ENCODE peak calls at places on chromosomes 7 and 10, in six cellular contexts. H is GM23338, M is stomach, F is Panc1, K is breast epithelium, S is spleen. N is an unnamed sample.
A peak's percentile ranks its signal among the peaks of the same experiment; 100 is the strongest.

GRCh38 chr10:79079490-79080355 is 11.0 kb downstream of the ZMIZ1 start:
- DNase-seq in H (no peak), M (no peak), F (no peak), K (no peak), S (no peak), N (peak; percentile 83)

GRCh38 chr10:69459101-69459805 is 8.0 kb downstream of the TSPAN15 start:
- DNase-seq in H (no peak), M (no peak), F (no peak), K (no peak), S (peak; percentile 34), N (no peak)

GRCh38 chr10:58358314-58358933 is 23.6 kb downstream of the UBE2D1 start:
- DNase-seq in H (no peak), M (no peak), F (no peak), K (no peak), S (no peak), N (no peak)

GRCh38 chr10:62037166-62037831 is 135.8 kb downstream of the ARID5B start:
- DNase-seq in H (no peak), M (no peak), F (no peak), K (peak; percentile 50), S (no peak), N (no peak)

GRCh38 chr10:95289003-95289920 is 1.5 kb downstream of the PDLIM1 start:
- DNase-seq in H (peak; percentile 82), M (no peak), F (no peak), K (no peak), S (no peak), N (no peak)

GRCh38 chr10:52213511-52213831 is 100.6 kb upstream of the DKK1 start:
- DNase-seq in H (peak; percentile 71), M (no peak), F (no peak), K (no peak), S (no peak), N (no peak)

GRCh38 chr10:60611291-60611747 is 167.0 kb upstream of the CDK1 start:
- DNase-seq in H (peak; percentile 39), M (no peak), F (peak; percentile 46), K (no peak), S (no peak), N (no peak)

GRCh38 chr7:149670288-149670687 is 103.1 kb downstream of the ZNF467 start:
- DNase-seq in H (no peak), M (peak; percentile 48), F (no peak), K (no peak), S (no peak), N (peak; percentile 87)

GRCh38 chr7:130092598-130092997 is 22.3 kb downstream of the KLHDC10 start:
- DNase-seq in H (no peak), M (no peak), F (no peak), K (no peak), S (no peak), N (no peak)

GRCh38 chr7:5673125-5673524 is 108.3 kb downstream of the RNF216 start:
- DNase-seq in H (no peak), M (no peak), F (no peak), K (no peak), S (no peak), N (no peak)

GRCh38 chr10:43227911-43228782 is 38.7 kb downstream of the RASGEF1A start:
- DNase-seq in H (no peak), M (no peak), F (no peak), K (no peak), S (peak; percentile 74), N (peak; percentile 51)

GRCh38 chr10:99913831-99914235 is 95.9 kb downstream of the DNMBP start:
- DNase-seq in H (peak; percentile 99), M (peak; percentile 63), F (no peak), K (no peak), S (no peak), N (no peak)

GRCh38 chr7:151866761-151867650 is 9.9 kb downstream of the PRKAG2 start:
- DNase-seq in H (no peak), M (no peak), F (no peak), K (no peak), S (peak; percentile 57), N (no peak)

GRCh38 chr7:1204460-1204859 is 28.2 kb upstream of the UNCX start:
- DNase-seq in H (no peak), M (no peak), F (no peak), K (no peak), S (no peak), N (no peak)

GRCh38 chr10:5944389-5945202 is 32.7 kb downstream of the IL15RA start:
- DNase-seq in H (no peak), M (peak; percentile 91), F (peak; percentile 53), K (peak; percentile 94), S (no peak), N (peak; percentile 97)

GRCh38 chr10:110460111-110460809 is 37.4 kb upstream of the DUSP5 start:
- DNase-seq in H (no peak), M (peak; percentile 37), F (no peak), K (peak; percentile 60), S (peak; percentile 81), N (no peak)

GRCh38 chr7:44288811-44289340 is 36.5 kb downstream of the CAMK2B start:
- DNase-seq in H (no peak), M (peak; percentile 22), F (no peak), K (no peak), S (peak; percentile 62), N (peak; percentile 49)

GRCh38 chr10:58409956-58410610 is 24.9 kb downstream of the TFAM start:
- DNase-seq in H (no peak), M (no peak), F (no peak), K (no peak), S (no peak), N (no peak)

GRCh38 chr10:94205370-94205930 is 157.3 kb downstream of the NOC3L start:
- DNase-seq in H (no peak), M (no peak), F (no peak), K (no peak), S (no peak), N (no peak)

GRCh38 chr10:110679633-110680472 is 35.7 kb downstream of the RBM20 start:
- DNase-seq in H (no peak), M (no peak), F (no peak), K (no peak), S (no peak), N (no peak)

GRCh38 chr7:21902240-21902639 is 43.5 kb downstream of the CDCA7L start:
- DNase-seq in H (no peak), M (no peak), F (no peak), K (no peak), S (no peak), N (no peak)

GRCh38 chr7:132379292-132379691 is 197.0 kb downstream of the PLXNA4 start:
- DNase-seq in H (no peak), M (no peak), F (no peak), K (no peak), S (no peak), N (no peak)

GRCh38 chr10:588246-589165 is 101.0 kb downstream of the DIP2C start:
- DNase-seq in H (no peak), M (no peak), F (no peak), K (no peak), S (no peak), N (no peak)

GRCh38 chr7:80630611-80631010 is 7.8 kb upstream of the CD36 start:
- DNase-seq in H (no peak), M (no peak), F (no peak), K (no peak), S (no peak), N (no peak)

GRCh38 chr10:12067336-12067735 is 1.4 kb upstream of the DHTKD1 start:
- DNase-seq in H (no peak), M (no peak), F (no peak), K (no peak), S (no peak), N (no peak)

GRCh38 chr10:12062754-12063482 is 5.8 kb upstream of the DHTKD1 start:
- DNase-seq in H (no peak), M (no peak), F (no peak), K (no peak), S (peak; percentile 19), N (no peak)

GRCh38 chr10:12073526-12073925 is 4.8 kb downstream of the DHTKD1 start:
- DNase-seq in H (no peak), M (no peak), F (no peak), K (no peak), S (no peak), N (no peak)

GRCh38 chr10:12063483-12063818 is 5.3 kb upstream of the DHTKD1 start:
- DNase-seq in H (no peak), M (no peak), F (no peak), K (no peak), S (no peak), N (no peak)

DNA sequence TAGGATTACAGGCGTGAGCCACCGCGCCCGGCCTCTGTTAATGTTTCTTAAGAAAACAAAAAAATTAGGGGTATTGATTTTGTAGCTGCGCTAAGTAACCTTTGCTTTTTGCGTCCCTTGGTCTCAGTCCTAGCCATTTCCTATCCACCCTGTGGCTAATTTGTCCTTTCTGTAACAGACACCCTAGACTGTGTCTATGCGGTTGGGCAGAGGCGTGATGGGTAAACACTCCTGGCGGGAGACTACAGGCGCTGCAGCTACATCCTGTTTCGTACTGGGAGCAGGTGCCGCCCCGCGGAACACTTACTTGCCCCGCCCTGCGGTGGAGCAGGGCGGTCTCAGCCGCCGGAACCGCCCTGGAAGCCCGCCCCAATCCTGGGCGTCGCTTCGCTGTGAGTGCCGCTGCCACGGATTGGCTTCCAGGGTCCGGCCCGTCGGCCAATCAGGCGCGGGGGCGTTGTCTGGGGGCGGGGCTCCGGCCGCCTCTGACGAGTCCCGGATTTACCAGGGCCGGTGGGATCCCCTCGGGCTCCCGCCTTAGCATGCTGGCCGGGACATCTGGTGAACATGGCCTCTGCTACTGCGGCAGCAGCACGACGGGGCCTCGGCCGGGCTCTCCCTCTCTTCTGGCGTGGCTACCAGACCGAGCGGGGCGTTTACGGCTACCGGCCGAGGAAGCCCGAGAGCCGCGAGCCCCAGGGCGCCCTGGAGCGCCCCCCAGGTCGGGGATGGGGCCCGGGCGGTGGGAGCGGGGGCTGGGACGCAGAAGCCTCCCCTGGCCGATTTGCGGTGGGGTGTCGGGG is at the start of gene DHTKD1:
- DNase-seq in H (peak; percentile 99), M (peak; percentile 99), F (peak; percentile 82), K (peak; percentile 97), S (peak; percentile 100), N (peak; percentile 99)
- TF ChIP-seq POLR2AphosphoS5 in H (peak; percentile 92), M (peak; percentile 75), F (peak; percentile 77), K (peak; percentile 21), S (peak; percentile 91), N (peak; percentile 87)

GRCh38 chr7:41882271-41882670 is 179.4 kb upstream of the INHBA start:
- DNase-seq in H (no peak), M (no peak), F (no peak), K (no peak), S (no peak), N (no peak)
- H3K4me1 ChIP-seq in H (peaks cover 4% of the 10 kb centered on the region), M (peaks cover 8% of the 10 kb centered on the region), F (no peaks in the 10 kb centered on the region), K (peaks cover 2% of the 10 kb centered on the region), S (peaks cover 49% of the 10 kb centered on the region), N (no peaks in the 10 kb centered on the region)

GRCh38 chr7:99389772-99390171 is 15.2 kb downstream of the ARPC1B start:
- DNase-seq in H (no peak), M (no peak), F (no peak), K (no peak), S (no peak), N (no peak)
- H3K36me3 ChIP-seq in H (peaks cover 3% of the 10 kb centered on the region), M (peaks cover 54% of the 10 kb centered on the region), F (peaks cover 2% of the 10 kb centered on the region), K (no peaks in the 10 kb centered on the region), S (peaks cover 75% of the 10 kb centered on the region), N (peaks cover 50% of the 10 kb centered on the region)

GRCh38 chr7:158247758-158248487 is 339.7 kb downstream of the PTPRN2 start:
- DNase-seq in H (no peak), M (peak; percentile 20), F (no peak), K (no peak), S (peak; percentile 16), N (peak; percentile 48)
- TF ChIP-seq POLR2AphosphoS5 in H (no peak), M (no peak), F (no peak), K (no peak), S (no peak), N (no peak)

GRCh38 chr7:69105092-69105491 is 493.2 kb upstream of the AUTS2 start:
- DNase-seq in H (peak; percentile 32), M (no peak), F (no peak), K (peak; percentile 27), S (no peak), N (no peak)
- H3K4me1 ChIP-seq in H (peaks cover 13% of the 10 kb centered on the region), M (no peaks in the 10 kb centered on the region), F (no peaks in the 10 kb centered on the region), K (no peaks in the 10 kb centered on the region), S (no peaks in the 10 kb centered on the region), N (no peaks in the 10 kb centered on the region)